ENCODE peak calls at places on chromosomes 16 and 17, in five cellular contexts. T is activated CD4-positive, alpha-beta T cell treated with anti-CD3 and anti-CD28 coated beads for 24 hours; V is fibroblast of the aortic adventitia; O is GM04504; H is GM03348. B is an unnamed sample.

GRCh38 chr17:77254961-77255741 is 114.4 kb downstream of the SEC14L1 start:
- DNase-seq in T (no peak), V (peak), O (peak), H (peak), B (peak)

GRCh38 chr16:72811867-72812266 is 236.1 kb downstream of the ZFHX3 start:
- DNase-seq in T (no peak), V (no peak), O (no peak), H (no peak), B (no peak)

GRCh38 chr16:12066823-12067222 is 90.3 kb downstream of the SNX29 start:
- DNase-seq in T (no peak), V (no peak), O (no peak), H (no peak), B (no peak)

GRCh38 chr16:28126684-28127620 is 63.4 kb upstream of the GSG1L start:
- DNase-seq in T (no peak), V (no peak), O (no peak), H (no peak), B (no peak)

GRCh38 chr17:17900615-17901520 is 64.1 kb upstream of the SREBF1 start:
- DNase-seq in T (no peak), V (peak), O (peak), H (peak), B (peak)

GRCh38 chr16:73231969-73232554 is 184.1 kb upstream of the ZFHX3 start:
- DNase-seq in T (no peak), V (no peak), O (no peak), H (no peak), B (no peak)

GRCh38 chr16:55008836-55009510 is 78.3 kb downstream of the IRX5 start:
- DNase-seq in T (no peak), V (no peak), O (no peak), H (no peak), B (no peak)

GRCh38 chr17:550041-550398 is 164.6 kb downstream of the VPS53 start:
- DNase-seq in T (no peak), V (no peak), O (no peak), H (peak), B (no peak)

GRCh38 chr17:43349142-43349541 is 49.7 kb upstream of the ARL4D start:
- DNase-seq in T (no peak), V (no peak), O (no peak), H (no peak), B (no peak)